ENCODE peak calls at places on chromosomes 1 and 21, in six cellular contexts. One of them, this sample, is unnamed.

GRCh38 chr21:44496196-44496899 is 41.0 kb downstream of the LRRC3 start:
- DNase-seq in mesendoderm: no peak
- DNase-seq in activated naive CD8-positive, alpha-beta T cell treated with anti-CD3 and anti-CD28 coated beads, Interleukin-2, amount 50 U/mL, for 16 hours: no peak
- DNase-seq in right cardiac atrium: no peak
- DNase-seq in NCI-H1092 treated with DMSO at 0.1 percent for 48 hours: peak
- DNase-seq in NB4: no peak
- DNase-seq in this sample: peak

GRCh38 chr1:187876775-187877174 is 1048.0 kb downstream of the PLA2G4A start:
- DNase-seq in mesendoderm: no peak
- DNase-seq in activated naive CD8-positive, alpha-beta T cell treated with anti-CD3 and anti-CD28 coated beads, Interleukin-2, amount 50 U/mL, for 16 hours: no peak
- DNase-seq in right cardiac atrium: no peak
- DNase-seq in NCI-H1092 treated with DMSO at 0.1 percent for 48 hours: peak
- DNase-seq in NB4: no peak
- DNase-seq in this sample: no peak

GRCh38 chr21:33543505-33544129 is 779 bp downstream of the SON start:
- DNase-seq in mesendoderm: no peak
- DNase-seq in activated naive CD8-positive, alpha-beta T cell treated with anti-CD3 and anti-CD28 coated beads, Interleukin-2, amount 50 U/mL, for 16 hours: peak
- DNase-seq in right cardiac atrium: peak
- DNase-seq in NCI-H1092 treated with DMSO at 0.1 percent for 48 hours: peak
- DNase-seq in NB4: peak
- DNase-seq in this sample: no peak

GRCh38 chr1:37794372-37795339 is 1.0 kb downstream of the MANEAL start:
- DNase-seq in mesendoderm: peak
- DNase-seq in activated naive CD8-positive, alpha-beta T cell treated with anti-CD3 and anti-CD28 coated beads, Interleukin-2, amount 50 U/mL, for 16 hours: no peak
- DNase-seq in right cardiac atrium: peak
- DNase-seq in NCI-H1092 treated with DMSO at 0.1 percent for 48 hours: peak
- DNase-seq in NB4: peak
- DNase-seq in this sample: peak

GRCh38 chr1:201774224-201774982 is 54.6 kb upstream of the IPO9 start:
- DNase-seq in mesendoderm: no peak
- DNase-seq in activated naive CD8-positive, alpha-beta T cell treated with anti-CD3 and anti-CD28 coated beads, Interleukin-2, amount 50 U/mL, for 16 hours: no peak
- DNase-seq in right cardiac atrium: no peak
- DNase-seq in NCI-H1092 treated with DMSO at 0.1 percent for 48 hours: no peak
- DNase-seq in NB4: no peak
- DNase-seq in this sample: no peak

GRCh38 chr1:5551274-5551966 is 440.8 kb downstream of the NPHP4 start:
- DNase-seq in mesendoderm: no peak
- DNase-seq in activated naive CD8-positive, alpha-beta T cell treated with anti-CD3 and anti-CD28 coated beads, Interleukin-2, amount 50 U/mL, for 16 hours: no peak
- DNase-seq in right cardiac atrium: no peak
- DNase-seq in NCI-H1092 treated with DMSO at 0.1 percent for 48 hours: no peak
- DNase-seq in NB4: peak
- DNase-seq in this sample: peak

GRCh38 chr1:234613128-234613875 is 3.3 kb upstream of the IRF2BP2 start:
- DNase-seq in mesendoderm: no peak
- DNase-seq in activated naive CD8-positive, alpha-beta T cell treated with anti-CD3 and anti-CD28 coated beads, Interleukin-2, amount 50 U/mL, for 16 hours: no peak
- DNase-seq in right cardiac atrium: peak
- DNase-seq in NCI-H1092 treated with DMSO at 0.1 percent for 48 hours: peak
- DNase-seq in NB4: peak
- DNase-seq in this sample: peak

GRCh38 chr1:201265771-201266170 is 17.5 kb upstream of the PKP1 start:
- DNase-seq in mesendoderm: no peak
- DNase-seq in activated naive CD8-positive, alpha-beta T cell treated with anti-CD3 and anti-CD28 coated beads, Interleukin-2, amount 50 U/mL, for 16 hours: no peak
- DNase-seq in right cardiac atrium: no peak
- DNase-seq in NCI-H1092 treated with DMSO at 0.1 percent for 48 hours: no peak
- DNase-seq in NB4: no peak
- DNase-seq in this sample: no peak

GRCh38 chr1:90487040-90487439 is 230.1 kb downstream of the BARHL2 start:
- DNase-seq in mesendoderm: no peak
- DNase-seq in activated naive CD8-positive, alpha-beta T cell treated with anti-CD3 and anti-CD28 coated beads, Interleukin-2, amount 50 U/mL, for 16 hours: no peak
- DNase-seq in right cardiac atrium: no peak
- DNase-seq in NCI-H1092 treated with DMSO at 0.1 percent for 48 hours: no peak
- DNase-seq in NB4: no peak
- DNase-seq in this sample: no peak

GRCh38 chr1:14242870-14243269 is 355.6 kb upstream of the KAZN start:
- DNase-seq in mesendoderm: no peak
- DNase-seq in activated naive CD8-positive, alpha-beta T cell treated with anti-CD3 and anti-CD28 coated beads, Interleukin-2, amount 50 U/mL, for 16 hours: no peak
- DNase-seq in right cardiac atrium: no peak
- DNase-seq in NCI-H1092 treated with DMSO at 0.1 percent for 48 hours: no peak
- DNase-seq in NB4: no peak
- DNase-seq in this sample: no peak

GRCh38 chr1:13730751-13731482 is 30.9 kb downstream of the PRDM2 start:
- DNase-seq in mesendoderm: no peak
- DNase-seq in activated naive CD8-positive, alpha-beta T cell treated with anti-CD3 and anti-CD28 coated beads, Interleukin-2, amount 50 U/mL, for 16 hours: peak
- DNase-seq in right cardiac atrium: peak
- DNase-seq in NCI-H1092 treated with DMSO at 0.1 percent for 48 hours: no peak
- DNase-seq in NB4: no peak
- DNase-seq in this sample: peak

This sample was measured in NCI-H1417.